ENCODE peak calls at places on chromosomes 4 and X, in eight cellular contexts. J is HCT116, A is suprapubic skin, C is spleen, O is esophagus squamous epithelium, W is heart left ventricle, I is tibial nerve, S is Peyer's patch. L is an unnamed sample.

GRCh38 chr4:87559090-87559837 is 30.1 kb upstream of the SPARCL1 start:
- DNase-seq in J (no peak), A (no peak), C (no peak), O (no peak), W (peak), I (no peak), S (peak), L (no peak)

GRCh38 chr4:185839204-185839712 is 27.3 kb upstream of the SORBS2 start:
- DNase-seq in J (peak), A (no peak), C (no peak), O (no peak), W (peak), I (peak), S (no peak), L (no peak)

GRCh38 chrX:40148439-40149285 is 50.9 kb upstream of the BCOR start:
- DNase-seq in J (no peak), A (no peak), C (peak), O (no peak), W (no peak), I (no peak), S (no peak), L (no peak)

GRCh38 chr4:97016186-97016945 is 1126.9 kb downstream of the STPG2 start:
- DNase-seq in J (no peak), A (no peak), C (no peak), O (no peak), W (no peak), I (no peak), S (no peak), L (no peak)

GRCh38 chrX:82092307-82092706 is 890.4 kb downstream of the SH3BGRL start:
- DNase-seq in J (no peak), A (no peak), C (no peak), O (no peak), W (no peak), I (no peak), S (no peak), L (no peak)

GRCh38 chrX:104250470-104250869 is 4.3 kb downstream of the ESX1 start:
- DNase-seq in J (no peak), A (no peak), C (no peak), O (no peak), W (no peak), I (no peak), S (no peak), L (no peak)

GRCh38 chr4:159071178-159071968 is 31.5 kb upstream of the RAPGEF2 start:
- DNase-seq in J (peak), A (no peak), C (no peak), O (no peak), W (no peak), I (no peak), S (no peak), L (no peak)

GRCh38 chr4:13627185-13627605 is 330 bp downstream of the BOD1L1 start:
- DNase-seq in J (no peak), A (no peak), C (peak), O (no peak), W (peak), I (no peak), S (peak), L (peak)

GRCh38 chr4:89069481-89069880 is 12.5 kb upstream of the FAM13A start:
- DNase-seq in J (no peak), A (no peak), C (no peak), O (no peak), W (no peak), I (no peak), S (no peak), L (no peak)

GRCh38 chr4:148067307-148067916 is 335.5 kb downstream of the ARHGAP10 start:
- DNase-seq in J (no peak), A (no peak), C (no peak), O (no peak), W (no peak), I (no peak), S (no peak), L (no peak)

GRCh38 chr4:74230902-74231499 is 73.1 kb downstream of the MTHFD2L start:
- DNase-seq in J (no peak), A (no peak), C (no peak), O (no peak), W (peak), I (no peak), S (no peak), L (no peak)

GRCh38 chrX:84909151-84909550 is 94.5 kb upstream of the APOOL start:
- DNase-seq in J (no peak), A (no peak), C (no peak), O (no peak), W (no peak), I (no peak), S (no peak), L (no peak)

GRCh38 chrX:103464071-103464773 is 55.1 kb downstream of the RAB40A start:
- DNase-seq in J (peak), A (no peak), C (no peak), O (no peak), W (peak), I (peak), S (no peak), L (no peak)

GRCh38 chr4:107379054-107379869 is 340.8 kb downstream of the PAPSS1 start:
- DNase-seq in J (no peak), A (no peak), C (no peak), O (no peak), W (no peak), I (no peak), S (no peak), L (no peak)

GRCh38 chrX:38806054-38806389 is 4.8 kb downstream of the MID1IP1 start:
- DNase-seq in J (no peak), A (no peak), C (no peak), O (no peak), W (peak), I (no peak), S (peak), L (no peak)

GRCh38 chr4:114281561-114281960 is 302.1 kb upstream of the ARSJ start:
- DNase-seq in J (no peak), A (no peak), C (no peak), O (no peak), W (no peak), I (no peak), S (no peak), L (no peak)

GRCh38 chr4:116358633-116359222 is 726.6 kb downstream of the TRAM1L1 start:
- DNase-seq in J (peak), A (no peak), C (no peak), O (no peak), W (no peak), I (peak), S (no peak), L (peak)

GRCh38 chr4:76969941-76970529 is 20.5 kb downstream of the SEPTIN11 start:
- DNase-seq in J (no peak), A (no peak), C (no peak), O (no peak), W (no peak), I (no peak), S (no peak), L (no peak)

GRCh38 chrX:66110112-66110511 is 53.9 kb upstream of the HEPH start:
- DNase-seq in J (peak), A (no peak), C (no peak), O (no peak), W (no peak), I (no peak), S (peak), L (no peak)

GRCh38 chrX:84363054-84363453 is 139.2 kb downstream of the HDX start:
- DNase-seq in J (no peak), A (no peak), C (no peak), O (no peak), W (no peak), I (no peak), S (no peak), L (no peak)

GRCh38 chr4:68132342-68132741 is 2.7 kb upstream of the TMPRSS11F start:
- DNase-seq in J (no peak), A (no peak), C (no peak), O (no peak), W (no peak), I (no peak), S (no peak), L (no peak)

GRCh38 chrX:1361910-1362309 is 25.3 kb downstream of the IL3RA start:
- DNase-seq in J (no peak), A (no peak), C (no peak), O (no peak), W (no peak), I (no peak), S (no peak), L (no peak)

GRCh38 chr4:152778656-152779512 is 646 bp downstream of the TIGD4 start:
- DNase-seq in J (no peak), A (no peak), C (peak), O (no peak), W (no peak), I (peak), S (peak), L (no peak)

GRCh38 chr4:126241631-126242030 is 926.9 kb downstream of the FAT4 start:
- DNase-seq in J (no peak), A (no peak), C (no peak), O (no peak), W (no peak), I (no peak), S (no peak), L (no peak)

GRCh38 chr4:40606239-40606767 is 23.4 kb downstream of the RBM47 start:
- DNase-seq in J (no peak), A (no peak), C (no peak), O (no peak), W (no peak), I (no peak), S (no peak), L (peak)

GRCh38 chr4:7777871-7778523 is 161.7 kb downstream of the AFAP1 start:
- DNase-seq in J (no peak), A (no peak), C (peak), O (no peak), W (no peak), I (no peak), S (no peak), L (no peak)

GRCh38 chrX:40146471-40147398 is 49.0 kb upstream of the BCOR start:
- DNase-seq in J (no peak), A (no peak), C (peak), O (no peak), W (peak), I (no peak), S (no peak), L (no peak)

GRCh38 chr4:19961092-19961491 is 290.6 kb upstream of the SLIT2 start:
- DNase-seq in J (no peak), A (no peak), C (no peak), O (no peak), W (no peak), I (no peak), S (no peak), L (no peak)

GRCh38 chr4:54568184-54568583 is 89.6 kb upstream of the KIT start:
- DNase-seq in J (no peak), A (no peak), C (no peak), O (no peak), W (no peak), I (no peak), S (no peak), L (no peak)

GRCh38 chr4:24798036-24798610 is 2.8 kb downstream of the SOD3 start:
- DNase-seq in J (no peak), A (peak), C (no peak), O (no peak), W (no peak), I (no peak), S (no peak), L (no peak)

GRCh38 chr4:13492752-13493151 is 8.6 kb upstream of the RAB28 start:
- DNase-seq in J (no peak), A (no peak), C (no peak), O (no peak), W (no peak), I (no peak), S (no peak), L (no peak)

GRCh38 chr4:176469546-176469945 is 149.8 kb downstream of the SPCS3 start:
- DNase-seq in J (no peak), A (no peak), C (no peak), O (no peak), W (no peak), I (no peak), S (no peak), L (no peak)

GRCh38 chr4:70737006-70737405 is 15.2 kb downstream of the RUFY3 start:
- DNase-seq in J (no peak), A (no peak), C (no peak), O (no peak), W (no peak), I (no peak), S (no peak), L (no peak)

GRCh38 chr4:70739496-70740337 is 18.0 kb downstream of the RUFY3 start:
- DNase-seq in J (no peak), A (no peak), C (no peak), O (no peak), W (no peak), I (no peak), S (no peak), L (no peak)

GRCh38 chr4:70737409-70737808 is 15.6 kb downstream of the RUFY3 start:
- DNase-seq in J (no peak), A (no peak), C (no peak), O (no peak), W (no peak), I (no peak), S (no peak), L (no peak)

GRCh38 chr4:70734971-70735370 is 13.2 kb downstream of the RUFY3 start:
- DNase-seq in J (no peak), A (no peak), C (no peak), O (no peak), W (no peak), I (no peak), S (no peak), L (no peak)

GRCh38 chr4:70734168-70734954 is 12.6 kb downstream of the RUFY3 start:
- DNase-seq in J (no peak), A (no peak), C (no peak), O (no peak), W (no peak), I (no peak), S (peak), L (no peak)
- TF ChIP-seq POLR2A in J (no peak), A (no peak), C (no peak), O (no peak), W (no peak), I (no peak), S (no peak), L (no peak)

DNA sequence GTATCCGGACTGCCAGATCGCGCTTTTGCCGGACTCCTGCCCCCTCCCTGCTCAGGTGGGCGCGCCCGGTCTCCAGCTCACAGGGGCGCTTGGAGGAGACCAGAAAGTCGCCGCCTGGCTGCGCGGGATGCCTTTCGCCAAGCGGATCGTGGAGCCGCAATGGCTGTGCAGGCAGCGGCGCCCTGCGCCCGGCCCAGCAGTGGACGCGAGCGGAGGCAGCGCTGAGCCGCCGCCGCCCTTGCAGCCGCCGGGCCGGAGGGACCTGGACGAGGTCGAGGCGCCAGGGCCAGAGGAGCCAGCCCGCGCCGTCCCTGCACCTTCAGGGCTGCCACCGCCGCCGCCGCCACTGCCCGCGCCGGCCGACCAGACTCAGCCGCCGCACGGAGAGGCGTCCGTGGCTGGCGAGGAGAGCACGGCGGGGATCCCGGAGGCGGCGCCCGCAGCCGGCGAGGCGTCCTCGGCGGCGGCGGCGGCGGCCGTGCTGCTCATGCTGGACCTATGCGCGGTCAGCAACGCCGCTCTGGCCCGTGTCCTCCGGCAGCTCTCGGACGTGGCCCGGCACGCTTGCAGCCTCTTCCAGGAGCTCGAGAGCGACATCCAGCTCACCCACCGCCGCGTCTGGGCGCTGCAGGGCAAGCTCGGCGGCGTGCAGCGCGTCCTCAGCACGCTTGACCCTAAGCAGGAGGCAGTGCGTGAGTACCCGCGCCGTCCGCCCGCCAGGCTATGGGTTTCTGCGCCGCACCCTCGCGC is 806 bp downstream of the NHS start:
- DNase-seq in J (no peak), A (no peak), C (peak), O (no peak), W (peak), I (no peak), S (no peak), L (no peak)
- TF ChIP-seq POLR2A in J (no peak), A (no peak), C (no peak), O (no peak), W (no peak), I (no peak), S (no peak), L (no peak)

GRCh38 chrX:43655151-43655676 is 885 bp upstream of the MAOA start:
- DNase-seq in J (no peak), A (peak), C (no peak), O (no peak), W (peak), I (peak), S (peak), L (no peak)

GRCh38 chrX:43654431-43655150 is 1.5 kb upstream of the MAOA start:
- DNase-seq in J (peak), A (peak), C (peak), O (peak), W (peak), I (peak), S (peak), L (peak)

GRCh38 chrX:43661521-43662240 is 5.6 kb downstream of the MAOA start:
- DNase-seq in J (no peak), A (no peak), C (no peak), O (no peak), W (no peak), I (peak), S (no peak), L (no peak)

DNA sequence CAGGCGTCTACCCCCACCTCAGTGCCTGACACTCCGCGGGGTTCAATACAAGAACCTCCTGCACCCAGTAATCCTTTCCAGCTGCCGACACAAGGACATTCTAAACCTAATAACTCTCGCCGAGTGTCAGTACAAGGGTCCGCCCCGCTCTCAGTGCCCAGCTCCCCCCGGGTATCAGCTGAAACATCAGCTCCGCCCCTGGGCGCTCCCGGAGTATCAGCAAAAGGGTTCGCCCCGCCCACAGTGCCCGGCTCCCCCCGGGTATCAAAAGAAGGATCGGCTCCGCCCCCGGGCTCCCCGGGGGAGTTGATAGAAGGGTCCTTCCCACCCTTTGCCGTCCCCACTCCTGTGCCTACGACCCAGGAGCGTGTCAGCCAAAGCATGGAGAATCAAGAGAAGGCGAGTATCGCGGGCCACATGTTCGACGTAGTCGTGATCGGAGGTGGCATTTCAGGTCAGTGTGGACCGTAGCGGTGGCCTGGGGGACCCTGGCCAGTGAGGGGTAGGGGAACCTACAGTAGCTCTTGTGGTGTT is at the start of gene MAOA:
- DNase-seq in J (no peak), A (peak), C (peak), O (no peak), W (peak), I (peak), S (peak), L (peak)
- TF ChIP-seq POLR2A in J (no peak), A (no peak), C (no peak), O (no peak), W (no peak), I (peak), S (peak), L (peak)

DNA sequence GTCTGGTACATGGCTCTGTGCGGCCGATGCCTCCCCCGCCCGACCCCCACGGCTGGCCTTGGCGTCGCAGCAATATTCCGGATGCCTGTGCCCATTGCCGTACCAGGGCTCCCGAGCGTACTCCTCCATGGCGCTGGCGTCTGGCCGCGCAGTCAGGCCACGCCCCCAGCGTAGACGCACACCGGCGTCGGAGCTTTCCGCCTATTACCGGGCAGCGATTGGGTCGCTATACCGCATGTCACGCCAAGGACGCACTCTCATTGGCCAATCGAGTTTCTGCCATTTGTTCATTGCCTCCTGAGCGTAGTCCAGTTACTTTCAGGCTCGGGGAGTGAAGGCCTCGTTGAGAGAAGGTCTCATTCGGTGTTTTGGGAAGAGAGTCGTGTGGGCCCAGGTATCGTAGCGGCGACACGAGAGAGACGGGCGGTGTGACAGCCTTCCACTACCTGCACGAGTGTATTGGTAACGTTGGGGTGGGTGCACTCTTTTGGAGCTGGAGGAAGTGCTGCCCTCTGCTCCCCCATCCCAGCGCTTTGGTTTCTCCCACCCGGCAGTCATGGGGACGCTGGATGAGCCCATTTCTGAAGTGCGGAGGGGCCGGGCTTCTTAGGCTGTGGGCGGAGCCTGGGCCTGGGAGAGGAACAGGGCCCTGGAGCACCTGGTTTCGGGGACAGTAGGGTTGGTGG is at the start of the genes PQBP1 and TIMM17B:
- DNase-seq in J (peak), A (peak), C (peak), O (peak), W (peak), I (peak), S (peak), L (peak)
- TF ChIP-seq POLR2A in J (peak), A (no peak), C (peak), O (peak), W (no peak), I (peak), S (peak), L (peak)

L was measured in right lobe of liver.